ENCODE peak calls at places on chromosomes 4 and X, in nine cellular contexts. One of them, this sample, is unnamed.

GRCh38 chrX:129678176-129678880 is 23.6 kb upstream of the APLN start:
- DNase-seq in breast epithelium: peak
- DNase-seq in OCI-LY7: no peak
- DNase-seq in neural progenitor cell: peak
- DNase-seq in bronchial epithelial cell: no peak
- DNase-seq in retinal pigment epithelial cell: no peak
- DNase-seq in A549: peak
- DNase-seq in SK-N-SH: peak
- DNase-seq in kidney epithelial cell: no peak
- DNase-seq in this sample: no peak

GRCh38 chrX:25015486-25016360 is at the start of gene ARX:
- DNase-seq in breast epithelium: no peak
- DNase-seq in OCI-LY7: peak
- DNase-seq in neural progenitor cell: peak
- DNase-seq in bronchial epithelial cell: peak
- DNase-seq in retinal pigment epithelial cell: peak
- DNase-seq in A549: peak
- DNase-seq in SK-N-SH: peak
- DNase-seq in kidney epithelial cell: no peak
- DNase-seq in this sample: peak

GRCh38 chr4:130478406-130478805 is 1382.5 kb downstream of the C4orf33 start:
- DNase-seq in breast epithelium: no peak
- DNase-seq in OCI-LY7: no peak
- DNase-seq in neural progenitor cell: no peak
- DNase-seq in bronchial epithelial cell: peak
- DNase-seq in retinal pigment epithelial cell: no peak
- DNase-seq in A549: no peak
- DNase-seq in SK-N-SH: no peak
- DNase-seq in kidney epithelial cell: peak
- DNase-seq in this sample: peak

GRCh38 chr4:2939383-2940243 is 23.6 kb downstream of the NOP14 start:
- DNase-seq in breast epithelium: peak
- DNase-seq in OCI-LY7: no peak
- DNase-seq in neural progenitor cell: no peak
- DNase-seq in bronchial epithelial cell: no peak
- DNase-seq in retinal pigment epithelial cell: no peak
- DNase-seq in A549: no peak
- DNase-seq in SK-N-SH: no peak
- DNase-seq in kidney epithelial cell: no peak
- DNase-seq in this sample: no peak

GRCh38 chrX:24146283-24146865 is 3.2 kb upstream of the ZFX start:
- DNase-seq in breast epithelium: no peak
- DNase-seq in OCI-LY7: no peak
- DNase-seq in neural progenitor cell: peak
- DNase-seq in bronchial epithelial cell: no peak
- DNase-seq in retinal pigment epithelial cell: no peak
- DNase-seq in A549: no peak
- DNase-seq in SK-N-SH: no peak
- DNase-seq in kidney epithelial cell: no peak
- DNase-seq in this sample: peak

GRCh38 chr4:30718021-30718888 is 1.9 kb upstream of the PCDH7 start:
- DNase-seq in breast epithelium: no peak
- DNase-seq in OCI-LY7: no peak
- DNase-seq in neural progenitor cell: peak
- DNase-seq in bronchial epithelial cell: peak
- DNase-seq in retinal pigment epithelial cell: no peak
- DNase-seq in A549: peak
- DNase-seq in SK-N-SH: peak
- DNase-seq in kidney epithelial cell: no peak
- DNase-seq in this sample: peak

GRCh38 chrX:1045680-1046314 is 166.7 kb downstream of the CRLF2 start:
- DNase-seq in breast epithelium: no peak
- DNase-seq in OCI-LY7: no peak
- DNase-seq in neural progenitor cell: no peak
- DNase-seq in bronchial epithelial cell: no peak
- DNase-seq in retinal pigment epithelial cell: no peak
- DNase-seq in A549: no peak
- DNase-seq in SK-N-SH: no peak
- DNase-seq in kidney epithelial cell: no peak
- DNase-seq in this sample: no peak

GRCh38 chr4:41360911-41361830 is 104.4 kb downstream of the UCHL1 start:
- DNase-seq in breast epithelium: no peak
- DNase-seq in OCI-LY7: no peak
- DNase-seq in neural progenitor cell: peak
- DNase-seq in bronchial epithelial cell: peak
- DNase-seq in retinal pigment epithelial cell: no peak
- DNase-seq in A549: no peak
- DNase-seq in SK-N-SH: peak
- DNase-seq in kidney epithelial cell: no peak
- DNase-seq in this sample: peak

DNA sequence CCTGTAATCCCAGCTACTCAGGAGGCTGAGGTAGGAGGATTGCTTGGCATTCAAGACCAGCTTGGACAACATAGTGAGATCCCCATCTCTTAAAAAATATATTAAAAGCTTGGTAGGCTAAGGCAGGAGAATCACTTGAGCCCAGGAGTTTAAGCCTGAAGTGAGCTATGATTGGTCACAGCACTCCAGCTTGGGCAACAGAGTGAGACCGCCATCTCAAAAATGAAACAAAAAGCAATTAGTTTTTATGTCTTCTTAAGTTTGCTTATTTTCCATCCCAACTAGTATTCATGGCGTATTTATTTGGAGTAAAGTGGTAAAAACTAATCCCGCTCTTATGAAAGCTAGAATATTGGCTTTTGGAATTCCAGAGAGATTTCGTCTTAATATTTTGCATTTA is 25.4 kb upstream of the PDE5A start:
- DNase-seq in breast epithelium: no peak
- DNase-seq in OCI-LY7: no peak
- DNase-seq in neural progenitor cell: no peak
- DNase-seq in bronchial epithelial cell: no peak
- DNase-seq in retinal pigment epithelial cell: no peak
- DNase-seq in A549: no peak
- DNase-seq in SK-N-SH: no peak
- DNase-seq in kidney epithelial cell: no peak
- DNase-seq in this sample: peak
- H3K4me3 ChIP-seq in breast epithelium: no peak
- H3K4me3 ChIP-seq in OCI-LY7: no peak
- H3K4me3 ChIP-seq in neural progenitor cell: no peak
- H3K4me3 ChIP-seq in bronchial epithelial cell: no peak
- H3K4me3 ChIP-seq in retinal pigment epithelial cell: no peak
- H3K4me3 ChIP-seq in A549: no peak
- H3K4me3 ChIP-seq in SK-N-SH: no peak
- H3K4me3 ChIP-seq in kidney epithelial cell: no peak
- H3K4me3 ChIP-seq in this sample: no peak

GRCh38 chr4:80336582-80336981 is 1.1 kb downstream of the CFAP299 start:
- DNase-seq in breast epithelium: no peak
- DNase-seq in OCI-LY7: peak
- DNase-seq in neural progenitor cell: peak
- DNase-seq in bronchial epithelial cell: peak
- DNase-seq in retinal pigment epithelial cell: no peak
- DNase-seq in A549: peak
- DNase-seq in SK-N-SH: peak
- DNase-seq in kidney epithelial cell: peak
- DNase-seq in this sample: no peak
- TF ChIP-seq CTCF in breast epithelium: peak
- TF ChIP-seq CTCF in OCI-LY7: peak
- TF ChIP-seq CTCF in neural progenitor cell: peak
- TF ChIP-seq CTCF in bronchial epithelial cell: peak
- TF ChIP-seq CTCF in retinal pigment epithelial cell: peak
- TF ChIP-seq CTCF in A549: peak
- TF ChIP-seq CTCF in SK-N-SH: peak
- TF ChIP-seq CTCF in kidney epithelial cell: peak
- TF ChIP-seq CTCF in this sample: peak

DNA sequence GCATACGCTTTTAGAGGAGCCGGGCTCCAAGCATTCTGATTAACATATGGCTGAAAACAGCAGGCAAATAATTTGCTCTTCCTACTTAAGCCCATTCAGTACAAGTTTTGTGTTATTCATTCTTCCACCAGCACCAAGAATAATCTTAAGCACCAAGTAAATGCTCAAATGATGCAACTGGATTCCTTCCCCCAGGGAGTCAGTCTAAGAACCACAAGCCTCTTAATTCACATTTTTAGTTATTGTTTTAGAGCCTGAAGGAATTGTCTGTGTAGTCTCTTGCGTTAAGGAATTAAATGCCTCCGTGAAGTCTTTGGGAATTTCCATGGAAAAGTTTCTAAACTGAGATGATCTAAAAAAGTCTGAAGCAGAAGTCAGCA is 61.5 kb upstream of the MAGEB2 start:
- DNase-seq in breast epithelium: no peak
- DNase-seq in OCI-LY7: no peak
- DNase-seq in neural progenitor cell: peak
- DNase-seq in bronchial epithelial cell: no peak
- DNase-seq in retinal pigment epithelial cell: peak
- DNase-seq in A549: no peak
- DNase-seq in SK-N-SH: no peak
- DNase-seq in kidney epithelial cell: no peak
- DNase-seq in this sample: peak
- H3K4me3 ChIP-seq in breast epithelium: no peak
- H3K4me3 ChIP-seq in OCI-LY7: no peak
- H3K4me3 ChIP-seq in neural progenitor cell: no peak
- H3K4me3 ChIP-seq in bronchial epithelial cell: no peak
- H3K4me3 ChIP-seq in retinal pigment epithelial cell: no peak
- H3K4me3 ChIP-seq in A549: no peak
- H3K4me3 ChIP-seq in SK-N-SH: no peak
- H3K4me3 ChIP-seq in kidney epithelial cell: no peak
- H3K4me3 ChIP-seq in this sample: no peak

GRCh38 chr4:111989817-111990216 is 155.4 kb upstream of the FAM241A start:
- DNase-seq in breast epithelium: no peak
- DNase-seq in OCI-LY7: no peak
- DNase-seq in neural progenitor cell: no peak
- DNase-seq in bronchial epithelial cell: no peak
- DNase-seq in retinal pigment epithelial cell: no peak
- DNase-seq in A549: no peak
- DNase-seq in SK-N-SH: no peak
- DNase-seq in kidney epithelial cell: no peak
- DNase-seq in this sample: no peak

GRCh38 chr4:111991163-111991562 is 154.1 kb upstream of the FAM241A start:
- DNase-seq in breast epithelium: no peak
- DNase-seq in OCI-LY7: peak
- DNase-seq in neural progenitor cell: no peak
- DNase-seq in bronchial epithelial cell: no peak
- DNase-seq in retinal pigment epithelial cell: no peak
- DNase-seq in A549: no peak
- DNase-seq in SK-N-SH: no peak
- DNase-seq in kidney epithelial cell: no peak
- DNase-seq in this sample: no peak

GRCh38 chr4:111992604-111993151 is 152.6 kb upstream of the FAM241A start:
- DNase-seq in breast epithelium: no peak
- DNase-seq in OCI-LY7: no peak
- DNase-seq in neural progenitor cell: no peak
- DNase-seq in bronchial epithelial cell: no peak
- DNase-seq in retinal pigment epithelial cell: no peak
- DNase-seq in A549: no peak
- DNase-seq in SK-N-SH: no peak
- DNase-seq in kidney epithelial cell: no peak
- DNase-seq in this sample: peak

GRCh38 chr4:111994392-111994791 is 150.9 kb upstream of the FAM241A start:
- DNase-seq in breast epithelium: no peak
- DNase-seq in OCI-LY7: no peak
- DNase-seq in neural progenitor cell: no peak
- DNase-seq in bronchial epithelial cell: no peak
- DNase-seq in retinal pigment epithelial cell: no peak
- DNase-seq in A549: no peak
- DNase-seq in SK-N-SH: no peak
- DNase-seq in kidney epithelial cell: no peak
- DNase-seq in this sample: no peak

DNA sequence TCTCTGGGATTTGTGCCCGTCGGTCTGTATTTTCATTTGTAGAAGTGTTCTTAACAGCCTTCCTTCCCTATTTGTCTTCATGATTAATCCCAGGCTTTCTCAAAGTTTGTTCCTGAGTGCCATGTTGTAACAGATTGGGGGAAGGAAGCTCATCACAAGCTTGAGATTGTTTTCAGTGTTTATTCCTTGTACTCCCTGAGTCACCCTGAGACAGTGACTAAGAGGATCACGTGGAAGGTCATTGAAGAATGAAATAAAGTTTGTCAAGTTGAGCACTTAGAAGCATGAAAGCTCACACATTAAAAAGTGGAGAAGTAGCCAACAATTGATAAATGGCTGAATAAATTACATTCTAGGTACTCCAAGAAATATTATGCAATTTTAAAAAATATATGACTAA is 153.5 kb upstream of the FAM241A start:
- DNase-seq in breast epithelium: no peak
- DNase-seq in OCI-LY7: no peak
- DNase-seq in neural progenitor cell: no peak
- DNase-seq in bronchial epithelial cell: peak
- DNase-seq in retinal pigment epithelial cell: peak
- DNase-seq in A549: peak
- DNase-seq in SK-N-SH: no peak
- DNase-seq in kidney epithelial cell: no peak
- DNase-seq in this sample: peak
- TF ChIP-seq CTCF in breast epithelium: no peak
- TF ChIP-seq CTCF in OCI-LY7: no peak
- TF ChIP-seq CTCF in neural progenitor cell: no peak
- TF ChIP-seq CTCF in bronchial epithelial cell: no peak
- TF ChIP-seq CTCF in retinal pigment epithelial cell: no peak
- TF ChIP-seq CTCF in A549: no peak
- TF ChIP-seq CTCF in SK-N-SH: no peak
- TF ChIP-seq CTCF in kidney epithelial cell: no peak
- TF ChIP-seq CTCF in this sample: no peak

GRCh38 chr4:106981431-106981830 is 54.7 kb downstream of the DKK2 start:
- DNase-seq in breast epithelium: no peak
- DNase-seq in OCI-LY7: no peak
- DNase-seq in neural progenitor cell: peak
- DNase-seq in bronchial epithelial cell: no peak
- DNase-seq in retinal pigment epithelial cell: no peak
- DNase-seq in A549: no peak
- DNase-seq in SK-N-SH: no peak
- DNase-seq in kidney epithelial cell: no peak
- DNase-seq in this sample: no peak

GRCh38 chr4:106982711-106983211 is 53.4 kb downstream of the DKK2 start:
- DNase-seq in breast epithelium: no peak
- DNase-seq in OCI-LY7: no peak
- DNase-seq in neural progenitor cell: no peak
- DNase-seq in bronchial epithelial cell: no peak
- DNase-seq in retinal pigment epithelial cell: no peak
- DNase-seq in A549: no peak
- DNase-seq in SK-N-SH: no peak
- DNase-seq in kidney epithelial cell: no peak
- DNase-seq in this sample: no peak

GRCh38 chr4:106978046-106978774 is 57.9 kb downstream of the DKK2 start:
- DNase-seq in breast epithelium: no peak
- DNase-seq in OCI-LY7: no peak
- DNase-seq in neural progenitor cell: peak
- DNase-seq in bronchial epithelial cell: no peak
- DNase-seq in retinal pigment epithelial cell: no peak
- DNase-seq in A549: no peak
- DNase-seq in SK-N-SH: no peak
- DNase-seq in kidney epithelial cell: no peak
- DNase-seq in this sample: no peak
- H3K4me3 ChIP-seq in breast epithelium: no peak
- H3K4me3 ChIP-seq in OCI-LY7: no peak
- H3K4me3 ChIP-seq in neural progenitor cell: no peak
- H3K4me3 ChIP-seq in bronchial epithelial cell: no peak
- H3K4me3 ChIP-seq in retinal pigment epithelial cell: no peak
- H3K4me3 ChIP-seq in A549: no peak
- H3K4me3 ChIP-seq in SK-N-SH: no peak
- H3K4me3 ChIP-seq in kidney epithelial cell: no peak
- H3K4me3 ChIP-seq in this sample: no peak